ENCODE peak calls at places on chromosomes 13 and 19, in eight cellular contexts. I is ovary, O is tibial nerve, N is thyroid gland, W is uterus, M is heart left ventricle, A is stomach, V is body of pancreas. F is an unnamed sample.

GRCh38 chr19:33403973-33404304 is 30.4 kb downstream of the CEBPG start:
- DNase-seq in W (peak), A (no peak), I (peak), N (no peak), M (no peak), O (no peak), V (no peak), F (no peak)

GRCh38 chr13:40517486-40518311 is 148.7 kb downstream of the FOXO1 start:
- DNase-seq in O (no peak), W (no peak), V (no peak), M (no peak), N (no peak), A (no peak), I (no peak), F (no peak)

GRCh38 chr19:17777840-17778620 is 16.9 kb upstream of the B3GNT3 start:
- DNase-seq in M (peak), A (peak), N (no peak), I (peak), O (no peak), V (peak), W (no peak), F (no peak)

GRCh38 chr13:75666646-75667351 is 30.7 kb downstream of the LMO7 start:
- DNase-seq in N (peak), A (no peak), O (no peak), M (no peak), W (no peak), I (no peak), V (no peak), F (no peak)

GRCh38 chr13:101139076-101139475 is 277.2 kb downstream of the NALCN start:
- DNase-seq in A (no peak), I (no peak), N (no peak), V (no peak), O (no peak), W (no peak), M (no peak), F (no peak)

GRCh38 chr19:38277549-38277948 is 13.2 kb downstream of the SPINT2 start:
- DNase-seq in A (no peak), W (no peak), I (no peak), M (no peak), V (no peak), O (no peak), N (no peak), F (no peak)

GRCh38 chr19:6271721-6272410 is 7.9 kb downstream of the MLLT1 start:
- DNase-seq in V (peak), M (peak), N (peak), I (peak), A (peak), O (peak), W (peak), F (no peak)

GRCh38 chr19:50311723-50312635 is 17.2 kb downstream of the KCNC3 start:
- DNase-seq in N (peak), I (no peak), M (no peak), V (no peak), A (no peak), O (no peak), W (no peak), F (no peak)

GRCh38 chr13:79675931-79676658 is 195.1 kb downstream of the NDFIP2 start:
- DNase-seq in N (no peak), V (no peak), I (no peak), M (no peak), W (no peak), A (no peak), O (no peak), F (no peak)

GRCh38 chr13:78410164-78410563 is 193.2 kb downstream of the POU4F1 start:
- DNase-seq in W (no peak), V (no peak), I (no peak), O (no peak), A (no peak), M (no peak), N (no peak), F (no peak)

GRCh38 chr13:77623797-77624196 is 73.7 kb upstream of the SLAIN1 start:
- DNase-seq in M (no peak), N (no peak), A (no peak), I (no peak), V (no peak), O (no peak), W (no peak), F (no peak)

GRCh38 chr13:45786293-45786920 is 65.1 kb downstream of the SIAH3 start:
- DNase-seq in V (peak), M (no peak), O (no peak), I (no peak), W (no peak), A (peak), N (peak), F (no peak)

GRCh38 chr13:79723462-79724116 is 242.6 kb downstream of the NDFIP2 start:
- DNase-seq in V (no peak), W (no peak), O (no peak), M (no peak), N (no peak), I (no peak), A (no peak), F (no peak)

DNA sequence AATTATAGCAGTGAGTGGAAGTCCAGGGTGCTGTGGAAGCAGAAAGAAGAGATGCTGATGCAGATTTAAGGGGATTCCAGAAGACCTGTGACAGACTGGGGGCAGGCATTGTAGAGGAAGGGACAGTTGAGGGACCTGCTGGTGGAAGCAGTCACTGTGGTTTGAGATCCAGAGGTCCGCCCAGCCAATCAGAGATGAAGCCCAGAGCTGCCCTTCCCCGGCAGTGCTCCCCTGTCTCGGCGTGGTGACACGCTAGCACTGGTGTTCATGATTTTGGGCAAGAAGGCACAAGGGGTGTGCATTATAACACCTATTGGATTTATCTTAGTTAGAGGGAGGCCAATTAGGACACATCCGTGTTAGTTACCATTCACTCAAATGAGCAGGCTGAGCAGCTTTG is 16.1 kb downstream of the TNFRSF19 start:
- DNase-seq in N (no peak), A (no peak), W (no peak), V (no peak), O (no peak), M (no peak), I (no peak), F (no peak)
- TF ChIP-seq POLR2A in N (no peak), A (no peak), W (no peak), V (no peak), O (no peak), M (no peak), I (no peak), F (no peak)

GRCh38 chr19:58456111-58456510 is 4.7 kb downstream of the ZNF324B start:
- DNase-seq in I (no peak), M (no peak), N (no peak), A (no peak), W (no peak), V (no peak), O (no peak), F (no peak)

GRCh38 chr19:58455306-58455705 is 3.9 kb downstream of the ZNF324B start:
- DNase-seq in N (no peak), M (no peak), O (no peak), V (no peak), A (no peak), I (no peak), W (no peak), F (no peak)

GRCh38 chr19:58450836-58451357 is 525 bp upstream of the ZNF324B start:
- DNase-seq in M (no peak), I (no peak), W (no peak), A (no peak), O (no peak), V (peak), N (peak), F (no peak)

GRCh38 chr19:58453743-58454142 is 2.3 kb downstream of the ZNF324B start:
- DNase-seq in V (no peak), N (no peak), M (no peak), O (no peak), A (no peak), W (no peak), I (no peak), F (no peak)

GRCh38 chr19:58451358-58452101 is at the start of gene ZNF324B:
- DNase-seq in V (peak), N (peak), A (peak), W (peak), M (peak), I (peak), O (peak), F (peak)
- TF ChIP-seq POLR2A in V (peak), N (no peak), A (no peak), W (peak), M (peak), I (no peak), O (peak), F (peak)

GRCh38 chr19:10380311-10381102 is at the start of gene TYK2:
- DNase-seq in A (peak), V (peak), I (peak), M (peak), N (peak), O (peak), W (peak), F (peak)
- TF ChIP-seq POLR2A in A (no peak), V (peak), I (peak), M (peak), N (no peak), O (peak), W (peak), F (peak)

GRCh38 chr19:55256562-55257460 is 2.0 kb downstream of the PPP6R1 start:
- DNase-seq in W (no peak), O (no peak), N (peak), A (no peak), I (no peak), V (no peak), M (no peak), F (peak)
- TF ChIP-seq POLR2A in W (no peak), O (no peak), N (no peak), A (no peak), I (no peak), V (no peak), M (no peak), F (no peak)

F was measured in erythroblast.